ENCODE peak calls at places on chromosomes 12 and 14, in ten cellular contexts. F is HL-60; P is coronary artery; Z is hepatocyte; N is fibroblast of mammary gland; G is prostate gland; W is pancreas; O is CD4-positive, alpha-beta T cell; E is activated CD8-positive, alpha-beta T cell treated with anti-CD3 and anti-CD28 coated beads for 36 hours; T is endothelial cell. Q is an unnamed sample.

GRCh38 chr14:64191756-64192155 is 102.4 kb downstream of the ESR2 start:
- DNase-seq in F (no peak), P (no peak), Z (no peak), N (peak), G (no peak), W (no peak), O (no peak), E (no peak), T (no peak), Q (no peak)

GRCh38 chr12:26271889-26272492 is 76.6 kb downstream of the SSPN start:
- DNase-seq in F (no peak), P (no peak), Z (peak), N (peak), G (peak), W (peak), O (no peak), E (peak), T (no peak), Q (no peak)

GRCh38 chr14:35534884-35535793 is 1.2 kb downstream of the INSM2 start:
- DNase-seq in F (peak), P (no peak), Z (peak), N (peak), G (peak), W (peak), O (peak), E (peak), T (peak), Q (peak)

GRCh38 chr12:56103066-56103711 is 1.2 kb upstream of the PA2G4 start:
- DNase-seq in F (no peak), P (no peak), Z (no peak), N (no peak), G (no peak), W (no peak), O (no peak), E (peak), T (no peak), Q (no peak)

GRCh38 chr12:106345739-106346138 is 11.8 kb upstream of the POLR3B start:
- DNase-seq in F (peak), P (no peak), Z (peak), N (peak), G (peak), W (no peak), O (no peak), E (no peak), T (peak), Q (no peak)

GRCh38 chr12:76768566-76768965 is 4.7 kb downstream of the ZDHHC17 start:
- DNase-seq in F (peak), P (no peak), Z (no peak), N (peak), G (no peak), W (no peak), O (no peak), E (no peak), T (no peak), Q (no peak)

GRCh38 chr12:124709722-124710656 is 142.6 kb upstream of the NCOR2 start:
- DNase-seq in F (no peak), P (no peak), Z (no peak), N (peak), G (no peak), W (no peak), O (no peak), E (no peak), T (no peak), Q (no peak)

GRCh38 chr14:102591372-102591943 is 991 bp upstream of the RCOR1 start:
- DNase-seq in F (peak), P (peak), Z (peak), N (peak), G (peak), W (peak), O (peak), E (peak), T (peak), Q (no peak)

GRCh38 chr12:13534645-13535398 is 338.3 kb downstream of the EMP1 start:
- DNase-seq in F (peak), P (no peak), Z (peak), N (peak), G (peak), W (peak), O (no peak), E (peak), T (peak), Q (peak)

GRCh38 chr12:47088021-47088944 is 8.5 kb upstream of the AMIGO2 start:
- DNase-seq in F (no peak), P (no peak), Z (peak), N (no peak), G (peak), W (no peak), O (no peak), E (no peak), T (no peak), Q (no peak)

GRCh38 chr12:68056300-68056699 is 67.1 kb downstream of the IFNG-AS1 start:
- DNase-seq in F (no peak), P (no peak), Z (no peak), N (no peak), G (no peak), W (no peak), O (no peak), E (no peak), T (no peak), Q (no peak)

GRCh38 chr14:95465358-95465757 is 51.1 kb downstream of the SYNE3 start:
- DNase-seq in F (no peak), P (no peak), Z (no peak), N (no peak), G (no peak), W (no peak), O (no peak), E (no peak), T (no peak), Q (no peak)

GRCh38 chr14:63039800-63040380 is 5.4 kb downstream of the KCNH5 start:
- DNase-seq in F (no peak), P (no peak), Z (peak), N (peak), G (no peak), W (no peak), O (no peak), E (no peak), T (no peak), Q (no peak)

GRCh38 chr14:102584871-102585869 is 7.3 kb upstream of the RCOR1 start:
- DNase-seq in F (no peak), P (no peak), Z (peak), N (no peak), G (no peak), W (no peak), O (no peak), E (no peak), T (peak), Q (no peak)

GRCh38 chr14:75282166-75282547 is 3.5 kb downstream of the FOS start:
- DNase-seq in F (no peak), P (no peak), Z (peak), N (no peak), G (no peak), W (no peak), O (no peak), E (no peak), T (no peak), Q (no peak)

GRCh38 chr14:79016828-79017505 is 846.8 kb downstream of the NRXN3 start:
- DNase-seq in F (no peak), P (no peak), Z (peak), N (peak), G (no peak), W (no peak), O (no peak), E (no peak), T (no peak), Q (no peak)

GRCh38 chr12:88801227-88802225 is 221.3 kb upstream of the KITLG start:
- DNase-seq in F (peak), P (no peak), Z (no peak), N (no peak), G (no peak), W (no peak), O (no peak), E (no peak), T (no peak), Q (no peak)

GRCh38 chr12:6352198-6353173 is 10.6 kb upstream of the TNFRSF1A start:
- DNase-seq in F (no peak), P (no peak), Z (no peak), N (no peak), G (no peak), W (no peak), O (no peak), E (no peak), T (no peak), Q (no peak)

GRCh38 chr14:54893151-54893760 is 9.4 kb downstream of the GCH1 start:
- DNase-seq in F (no peak), P (no peak), Z (peak), N (peak), G (no peak), W (peak), O (no peak), E (peak), T (peak), Q (no peak)

GRCh38 chr14:104179564-104180129 is 41.3 kb downstream of the KIF26A start:
- DNase-seq in F (no peak), P (no peak), Z (no peak), N (no peak), G (no peak), W (no peak), O (no peak), E (no peak), T (no peak), Q (no peak)

GRCh38 chr12:129258781-129259318 is 405.6 kb downstream of the GLT1D1 start:
- DNase-seq in F (no peak), P (no peak), Z (no peak), N (no peak), G (no peak), W (no peak), O (no peak), E (no peak), T (no peak), Q (no peak)

GRCh38 chr14:63045612-63046320 is 508 bp upstream of the KCNH5 start:
- DNase-seq in F (no peak), P (no peak), Z (peak), N (peak), G (no peak), W (peak), O (no peak), E (no peak), T (peak), Q (no peak)

GRCh38 chr12:130438243-130438620 is 100.5 kb downstream of the PIWIL1 start:
- DNase-seq in F (no peak), P (no peak), Z (no peak), N (no peak), G (no peak), W (no peak), O (no peak), E (no peak), T (no peak), Q (no peak)

GRCh38 chr14:50953497-50953896 is 9.2 kb upstream of the PYGL start:
- DNase-seq in F (peak), P (no peak), Z (no peak), N (no peak), G (no peak), W (no peak), O (no peak), E (no peak), T (no peak), Q (no peak)

GRCh38 chr14:50954811-50955372 is 10.6 kb upstream of the PYGL start:
- DNase-seq in F (peak), P (no peak), Z (peak), N (peak), G (no peak), W (no peak), O (no peak), E (no peak), T (no peak), Q (no peak)

GRCh38 chr14:50951032-50951431 is 6.7 kb upstream of the PYGL start:
- DNase-seq in F (no peak), P (no peak), Z (no peak), N (no peak), G (no peak), W (no peak), O (no peak), E (no peak), T (no peak), Q (no peak)

GRCh38 chr14:50957296-50957695 is 13.0 kb upstream of the PYGL start:
- DNase-seq in F (no peak), P (no peak), Z (peak), N (peak), G (no peak), W (no peak), O (no peak), E (no peak), T (no peak), Q (no peak)

GRCh38 chr14:50955373-50956043 is 11.2 kb upstream of the PYGL start:
- DNase-seq in F (peak), P (no peak), Z (peak), N (peak), G (peak), W (no peak), O (no peak), E (peak), T (peak), Q (no peak)
- TF ChIP-seq CTCF in F (peak), P (no peak), Z (peak), N (peak), G (no peak), W (no peak), O (no peak), E (no peak), T (no peak), Q (no peak)

DNA sequence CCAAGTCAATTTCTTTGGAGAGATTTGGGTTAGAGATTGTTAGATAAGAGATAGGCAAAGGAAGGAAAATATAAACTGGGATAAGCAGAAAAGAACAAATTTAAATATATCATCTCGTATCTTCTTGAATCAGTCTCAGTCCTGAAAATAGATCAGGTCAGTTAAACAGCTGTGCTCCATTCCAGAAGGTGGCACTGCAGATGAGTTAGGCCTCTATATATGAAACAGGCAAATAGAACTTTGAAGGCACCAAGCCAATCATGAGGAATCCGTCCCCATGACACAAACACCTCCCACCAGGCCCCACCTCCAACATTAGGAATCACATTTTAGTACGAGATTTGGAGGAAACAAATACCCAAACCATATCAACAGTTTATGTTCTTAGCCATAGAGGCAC is 605.5 kb upstream of the USP15 start:
- DNase-seq in F (no peak), P (no peak), Z (peak), N (peak), G (no peak), W (no peak), O (no peak), E (no peak), T (no peak), Q (no peak)
- TF ChIP-seq CTCF in F (no peak), P (no peak), Z (peak), N (no peak), G (no peak), W (no peak), O (no peak), E (no peak), T (no peak), Q (no peak)

DNA sequence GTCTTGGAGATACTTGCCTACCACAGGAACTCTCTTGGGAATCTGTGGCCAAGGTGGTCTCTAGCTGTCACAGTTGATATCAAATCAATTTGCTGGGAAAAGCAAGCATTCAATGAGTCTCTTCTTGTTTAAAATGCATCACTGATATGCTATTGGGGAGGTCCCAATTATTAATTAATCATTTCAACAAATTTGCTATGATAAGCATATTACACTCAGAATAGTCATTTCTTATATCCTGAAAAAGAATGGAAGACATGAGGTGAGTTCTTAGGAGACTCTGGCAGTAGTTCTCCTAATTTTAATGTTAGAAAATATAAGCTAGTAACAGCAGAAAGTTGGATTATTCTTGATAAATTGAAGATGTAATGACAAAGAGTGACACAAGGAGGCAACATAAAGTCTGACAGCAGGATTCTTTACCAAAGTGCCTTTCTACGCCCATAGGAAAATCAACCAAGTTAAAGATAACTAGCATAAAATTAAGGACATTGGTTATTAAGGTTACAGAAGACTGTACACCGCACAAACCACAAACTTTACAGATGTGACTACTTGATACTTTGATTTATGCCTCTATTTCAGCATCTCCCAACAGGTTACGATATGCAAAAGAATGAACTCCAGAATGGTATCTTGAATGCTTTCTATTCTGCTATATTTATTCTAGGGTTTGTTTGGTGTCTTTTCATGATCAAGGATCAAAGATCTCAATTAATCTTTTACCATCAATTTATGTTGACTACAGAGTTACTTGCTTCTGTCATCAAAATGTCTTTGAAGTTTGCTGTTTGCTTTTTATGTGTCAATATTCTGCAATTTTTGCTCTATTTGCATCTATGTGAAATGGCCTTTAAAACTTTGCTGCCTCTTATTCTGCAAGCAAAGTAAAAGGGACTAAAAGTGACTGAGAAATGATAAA is 349.6 kb upstream of the CLEC14A start:
- DNase-seq in F (no peak), P (no peak), Z (no peak), N (no peak), G (no peak), W (no peak), O (no peak), E (no peak), T (no peak), Q (no peak)
- TF ChIP-seq CTCF in F (no peak), P (no peak), Z (peak), N (peak), G (no peak), W (no peak), O (no peak), E (no peak), T (peak), Q (no peak)

GRCh38 chr14:61280526-61281185 is 482 bp downstream of the TMEM30B start:
- DNase-seq in F (no peak), P (no peak), Z (peak), N (no peak), G (peak), W (peak), O (peak), E (peak), T (peak), Q (peak)
- TF ChIP-seq CTCF in F (no peak), P (no peak), Z (peak), N (no peak), G (peak), W (no peak), O (peak), E (peak), T (peak), Q (no peak)

GRCh38 chr12:95943231-95943842 is at the start of gene AMDHD1:
- DNase-seq in F (peak), P (peak), Z (peak), N (peak), G (peak), W (no peak), O (peak), E (peak), T (peak), Q (peak)
- TF ChIP-seq CTCF in F (no peak), P (no peak), Z (peak), N (no peak), G (no peak), W (no peak), O (peak), E (peak), T (no peak), Q (no peak)

Q was measured in activated B cell treated with CpG ODN at 0.5 μM for 24 hours.